ENCODE peak calls at places on chromosomes 16 and 17, in seven cellular contexts. L is substantia nigra; U is PC-3; R is dermis blood vessel endothelial cell; M is stimulated activated CD4-positive, alpha-beta T cell treated with anti-CD3 and anti-CD28 coated beads, Interleukin-12 subunit alpha, Interleukin-12 subunit beta, amount 100 ng/mL, for 24 hours; I is M059J; Y is activated T-helper 9 cell treated with anti-CD3 and anti-CD28 coated beads, Interleukin-2, amount 50 U/mL, for 16 hours. O is an unnamed sample.

GRCh38 chr16:30977502-30977901 is 7.5 kb upstream of the HSD3B7 start:
- DNase-seq in L (no peak), U (no peak), R (peak), M (no peak), I (no peak), Y (no peak), O (no peak)

GRCh38 chr17:55282379-55282702 is 17.6 kb downstream of the HLF start:
- DNase-seq in L (no peak), U (no peak), R (no peak), M (no peak), I (no peak), Y (no peak), O (no peak)

GRCh38 chr16:50467943-50468748 is 80.0 kb upstream of the NKD1 start:
- DNase-seq in L (no peak), U (no peak), R (no peak), M (no peak), I (no peak), Y (no peak), O (no peak)

GRCh38 chr17:16171613-16172012 is 43.7 kb downstream of the NCOR1 start:
- DNase-seq in L (no peak), U (peak), R (no peak), M (no peak), I (no peak), Y (no peak), O (no peak)

GRCh38 chr17:44438634-44439033 is 49.2 kb upstream of the ITGA2B start:
- DNase-seq in L (no peak), U (no peak), R (peak), M (no peak), I (no peak), Y (no peak), O (no peak)

GRCh38 chr16:47787695-47788094 is 326.6 kb downstream of the PHKB start:
- DNase-seq in L (no peak), U (peak), R (peak), M (no peak), I (peak), Y (no peak), O (no peak)

GRCh38 chr17:20066253-20066652 is 57.1 kb downstream of the SPECC1 start:
- DNase-seq in L (no peak), U (peak), R (no peak), M (no peak), I (peak), Y (no peak), O (no peak)

GRCh38 chr16:23434380-23434779 is 18.6 kb downstream of the COG7 start:
- DNase-seq in L (no peak), U (peak), R (peak), M (no peak), I (peak), Y (no peak), O (no peak)

GRCh38 chr17:83159204-83160049 is 80.0 kb downstream of the METRNL start:
- DNase-seq in L (no peak), U (no peak), R (no peak), M (no peak), I (no peak), Y (no peak), O (no peak)

GRCh38 chr17:27824745-27825144 is 24.4 kb upstream of the NOS2 start:
- DNase-seq in L (no peak), U (no peak), R (no peak), M (no peak), I (no peak), Y (no peak), O (no peak)

GRCh38 chr17:75587718-75588545 is at the start of gene MYO15B:
- DNase-seq in L (peak), U (no peak), R (peak), M (peak), I (no peak), Y (peak), O (peak)

GRCh38 chr17:35788504-35788998 is 6.9 kb downstream of the MMP28 start:
- DNase-seq in L (no peak), U (peak), R (no peak), M (no peak), I (peak), Y (no peak), O (no peak)

GRCh38 chr17:64304512-64304911 is 41.5 kb upstream of the TEX2 start:
- DNase-seq in L (no peak), U (no peak), R (no peak), M (no peak), I (no peak), Y (no peak), O (no peak)

GRCh38 chr17:41688641-41689496 is at the start of gene EIF1:
- DNase-seq in L (peak), U (peak), R (peak), M (peak), I (peak), Y (peak), O (peak)

GRCh38 chr17:1060991-1061390 is 64.1 kb downstream of the TIMM22 start:
- DNase-seq in L (no peak), U (peak), R (peak), M (peak), I (peak), Y (no peak), O (no peak)

GRCh38 chr17:75588546-75589016 is 981 bp downstream of the MYO15B start:
- DNase-seq in L (peak), U (no peak), R (no peak), M (no peak), I (no peak), Y (no peak), O (no peak)

GRCh38 chr16:58280846-58281301 is 14.0 kb downstream of the PRSS54 start:
- DNase-seq in L (no peak), U (peak), R (no peak), M (no peak), I (peak), Y (no peak), O (no peak)

GRCh38 chr16:4936991-4937781 is at the start of gene PPL:
- DNase-seq in L (no peak), U (peak), R (no peak), M (no peak), I (peak), Y (no peak), O (no peak)

GRCh38 chr16:56860226-56861020 is 4.6 kb upstream of the SLC12A3 start:
- DNase-seq in L (no peak), U (no peak), R (no peak), M (peak), I (peak), Y (no peak), O (peak)

GRCh38 chr17:73197141-73197540 is 4.3 kb downstream of the COG1 start:
- DNase-seq in L (no peak), U (no peak), R (no peak), M (no peak), I (no peak), Y (no peak), O (no peak)

GRCh38 chr17:9994761-9995160 is 89.7 kb upstream of the RCVRN start:
- DNase-seq in L (no peak), U (no peak), R (no peak), M (no peak), I (no peak), Y (no peak), O (no peak)

GRCh38 chr17:77423589-77424451 is 283.1 kb downstream of the SEC14L1 start:
- DNase-seq in L (peak), U (peak), R (peak), M (no peak), I (peak), Y (no peak), O (no peak)

GRCh38 chr16:3824121-3824795 is 56.3 kb downstream of the CREBBP start:
- DNase-seq in L (no peak), U (no peak), R (no peak), M (no peak), I (no peak), Y (no peak), O (no peak)

GRCh38 chr17:30232822-30233427 is 2.6 kb downstream of the SLC6A4 start:
- DNase-seq in L (no peak), U (no peak), R (no peak), M (no peak), I (no peak), Y (no peak), O (no peak)

GRCh38 chr17:77548967-77549366 is 408.2 kb downstream of the SEC14L1 start:
- DNase-seq in L (no peak), U (no peak), R (no peak), M (no peak), I (no peak), Y (no peak), O (no peak)

GRCh38 chr16:73848993-73849392 is 447.6 kb upstream of the PSMD7 start:
- DNase-seq in L (no peak), U (no peak), R (no peak), M (no peak), I (no peak), Y (no peak), O (no peak)

GRCh38 chr17:7717756-7718350 is 309 bp downstream of the DNAH2 start:
- DNase-seq in L (no peak), U (no peak), R (no peak), M (no peak), I (no peak), Y (no peak), O (no peak)

GRCh38 chr17:57986841-57987581 is 1.0 kb downstream of the VEZF1 start:
- DNase-seq in L (peak), U (peak), R (peak), M (no peak), I (peak), Y (peak), O (peak)

GRCh38 chr16:3112058-3112880 is at the start of gene ZNF205:
- DNase-seq in L (peak), U (peak), R (peak), M (no peak), I (peak), Y (no peak), O (no peak)

O was measured in stimulated activated naive CD4-positive, alpha-beta T cell treated with Interleukin-2 at 50 U/mL for 16 hours.